ENCODE peak calls at places on chromosomes 5 and 9, in six cellular contexts. N, V, U, Q, T and A are unnamed samples.

GRCh38 chr5:109215040-109215439 is 194.7 kb downstream of the PJA2 start:
- DNase-seq in U (no peak), T (no peak), V (no peak), Q (no peak), N (no peak), A (no peak)

GRCh38 chr5:56358703-56359428 is 125.7 kb upstream of the ANKRD55 start:
- DNase-seq in V (no peak), U (peak; percentile 54), Q (peak; percentile 36), T (no peak), N (no peak), A (no peak)

GRCh38 chr9:131608469-131609115 is 63.3 kb downstream of the PRRT1B start:
- DNase-seq in U (peak; percentile 93), Q (peak; percentile 24), N (peak; percentile 83), V (no peak), T (peak; percentile 71), A (no peak)

GRCh38 chr5:85614482-85614881 is 1003.3 kb upstream of the COX7C start:
- DNase-seq in N (no peak), U (no peak), T (no peak), V (no peak), Q (no peak), A (no peak)

GRCh38 chr9:121906074-121906520 is 187.0 kb downstream of the TTLL11 start:
- DNase-seq in V (no peak), T (no peak), Q (no peak), N (no peak), U (peak; percentile 58), A (no peak)

GRCh38 chr9:34549407-34549732 is 26.6 kb upstream of the ENHO start:
- DNase-seq in Q (no peak), U (no peak), T (no peak), N (no peak), V (no peak), A (no peak)

GRCh38 chr9:34985311-34985899 is 4.1 kb upstream of the DNAJB5 start:
- DNase-seq in N (peak; percentile 80), U (peak; percentile 80), Q (peak; percentile 81), T (no peak), V (peak; percentile 53), A (peak; percentile 45)

GRCh38 chr9:122978586-122978985 is 37.8 kb downstream of the RABGAP1 start:
- DNase-seq in V (no peak), T (no peak), Q (no peak), N (no peak), U (no peak), A (no peak)

GRCh38 chr9:120927125-120928014 is 774 bp upstream of the TRAF1 start:
- DNase-seq in U (no peak), T (no peak), N (no peak), Q (no peak), V (no peak), A (no peak)

GRCh38 chr9:83061036-83061435 is 1.9 kb downstream of the RASEF start:
- DNase-seq in N (no peak), U (no peak), T (no peak), V (no peak), Q (no peak), A (no peak)

GRCh38 chr5:156920042-156920860 is 42.8 kb downstream of the TIMD4 start:
- DNase-seq in U (no peak), V (peak; percentile 26), N (peak; percentile 6), Q (no peak), T (no peak), A (no peak)

GRCh38 chr9:20314981-20315380 is 307.3 kb downstream of the MLLT3 start:
- DNase-seq in Q (no peak), U (no peak), T (no peak), V (no peak), N (no peak), A (no peak)

GRCh38 chr5:11724947-11725346 is 179.3 kb downstream of the CTNND2 start:
- DNase-seq in T (no peak), V (no peak), Q (peak; percentile 12), N (no peak), U (no peak), A (no peak)

GRCh38 chr5:148910216-148910615 is 83.8 kb downstream of the ADRB2 start:
- DNase-seq in V (no peak), N (no peak), U (no peak), Q (no peak), T (no peak), A (no peak)

GRCh38 chr9:87285183-87285582 is 212.5 kb upstream of the DAPK1 start:
- DNase-seq in U (peak; percentile 61), N (no peak), T (no peak), Q (no peak), V (no peak), A (no peak)

GRCh38 chr9:27880135-27880534 is 306.9 kb upstream of the C9orf72 start:
- DNase-seq in Q (no peak), U (no peak), V (no peak), N (no peak), T (no peak), A (no peak)

GRCh38 chr9:134031783-134032182 is 6.5 kb downstream of the BRD3OS start:
- DNase-seq in Q (no peak), V (no peak), N (no peak), U (no peak), T (no peak), A (no peak)

GRCh38 chr5:122967625-122968024 is 68.9 kb downstream of the PPIC start:
- DNase-seq in N (no peak), T (no peak), U (no peak), Q (no peak), V (no peak), A (peak; percentile 7)

GRCh38 chr5:175337680-175338079 is 106.3 kb downstream of the DRD1 start:
- DNase-seq in N (no peak), V (no peak), Q (no peak), T (no peak), U (no peak), A (no peak)

GRCh38 chr9:70260007-70260443 is 1.2 kb downstream of the SMC5 start:
- DNase-seq in U (no peak), N (no peak), V (no peak), T (no peak), Q (no peak), A (no peak)

GRCh38 chr9:107306308-107306707 is 23.2 kb downstream of the RAD23B start:
- DNase-seq in V (no peak), T (no peak), U (no peak), N (no peak), Q (no peak), A (no peak)